ENCODE peak calls at places on chromosome 19, in eight cellular contexts. D, N, K, W, B, G, O and X are unnamed samples.

GRCh38 chr19:41844601-41845000 is at the start of gene LYPD4:
- DNase-seq in K (no peak), N (no peak), G (no peak), D (no peak), B (no peak), O (peak; percentile 13), W (no peak), X (no peak)

GRCh38 chr19:33055718-33056117 is 9.0 kb downstream of the RHPN2 start:
- DNase-seq in O (no peak), W (no peak), G (no peak), K (no peak), N (no peak), B (no peak), D (no peak), X (no peak)

GRCh38 chr19:1651061-1651547 is 1.3 kb downstream of the TCF3 start:
- DNase-seq in B (peak; percentile 70), D (no peak), N (no peak), K (no peak), G (no peak), O (peak; percentile 90), W (no peak), X (no peak)

GRCh38 chr19:20611866-20612265 is 46.3 kb upstream of the ZNF737 start:
- DNase-seq in W (no peak), K (no peak), D (no peak), G (no peak), N (no peak), O (peak; percentile 8), B (no peak), X (no peak)

GRCh38 chr19:50478901-50479715 is 2.5 kb upstream of the GARIN5A start:
- DNase-seq in D (peak; percentile 28), G (no peak), B (no peak), N (peak; percentile 33), O (peak; percentile 17), W (no peak), K (no peak), X (no peak)

GRCh38 chr19:6811906-6812305 is 39.4 kb downstream of the VAV1 start:
- DNase-seq in N (peak; percentile 65), D (peak; percentile 76), K (no peak), B (no peak), G (no peak), W (no peak), O (peak; percentile 15), X (no peak)

GRCh38 chr19:16473875-16474397 is 2.2 kb upstream of the EPS15L1 start:
- DNase-seq in W (no peak), B (no peak), G (no peak), O (no peak), D (no peak), N (no peak), K (no peak), X (peak; percentile 56)

GRCh38 chr19:35585844-35586243 is at the start of gene PMIS2:
- DNase-seq in D (no peak), B (no peak), K (no peak), N (no peak), W (no peak), O (peak; percentile 42), G (no peak), X (no peak)

GRCh38 chr19:41369769-41370168 is 5.8 kb upstream of the B9D2 start:
- DNase-seq in D (no peak), B (no peak), O (no peak), N (no peak), W (no peak), K (no peak), G (no peak), X (no peak)

DNA sequence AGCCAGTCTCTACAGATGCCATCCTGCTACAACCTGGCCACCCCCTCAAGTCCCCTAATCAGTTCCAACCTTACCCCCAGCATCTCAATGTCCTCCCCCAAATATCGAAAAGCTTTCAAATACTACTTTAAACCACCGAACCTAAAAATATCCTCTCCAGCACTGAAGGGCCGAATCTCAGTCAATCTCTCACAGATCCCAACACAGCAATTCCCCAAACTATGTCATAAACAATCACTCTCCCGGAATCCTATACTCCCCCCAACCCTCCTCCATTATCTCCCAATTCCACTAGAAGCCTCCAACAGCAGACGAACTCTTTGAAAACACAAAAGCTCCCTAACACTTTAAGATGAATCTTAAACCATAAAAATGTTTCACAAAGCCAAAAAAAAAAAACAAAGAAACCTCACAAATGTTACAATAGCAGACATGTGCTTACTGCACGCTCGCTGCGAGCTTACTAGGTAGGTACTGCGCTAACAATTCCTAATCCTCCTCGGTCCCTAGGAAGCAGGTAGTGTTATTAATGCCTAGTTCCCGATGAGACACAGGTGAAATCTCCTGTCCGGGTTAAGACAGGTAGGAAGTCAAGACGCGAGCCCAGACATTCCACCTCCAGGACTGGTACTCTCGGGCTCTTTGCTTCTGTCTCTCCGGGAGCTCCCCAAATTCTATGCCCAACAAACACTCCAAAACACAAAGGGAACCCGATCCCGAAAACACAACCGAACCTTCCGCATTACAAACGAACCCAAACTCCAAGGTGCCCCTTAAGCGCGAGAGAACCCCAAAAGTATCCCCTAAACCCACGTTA is 14.2 kb downstream of the FBXO46 start:
- DNase-seq in K (peak; percentile 43), G (no peak), B (no peak), D (peak; percentile 51), W (no peak), N (peak; percentile 50), O (peak; percentile 30), X (peak; percentile 56)
- TF ChIP-seq CTCF in K (no peak), G (no peak), B (no peak), D (no peak), W (no peak), N (no peak), O (no peak), X (no peak)

GRCh38 chr19:4866595-4867424 is 657 bp downstream of the PLIN3 start:
- DNase-seq in K (peak; percentile 51), O (peak; percentile 83), D (peak; percentile 47), N (peak; percentile 38), G (peak; percentile 42), B (peak; percentile 57), W (peak; percentile 61), X (peak; percentile 35)
- TF ChIP-seq CTCF in K (no peak), O (no peak), D (no peak), N (no peak), G (no peak), B (no peak), W (no peak), X (no peak)

DNA sequence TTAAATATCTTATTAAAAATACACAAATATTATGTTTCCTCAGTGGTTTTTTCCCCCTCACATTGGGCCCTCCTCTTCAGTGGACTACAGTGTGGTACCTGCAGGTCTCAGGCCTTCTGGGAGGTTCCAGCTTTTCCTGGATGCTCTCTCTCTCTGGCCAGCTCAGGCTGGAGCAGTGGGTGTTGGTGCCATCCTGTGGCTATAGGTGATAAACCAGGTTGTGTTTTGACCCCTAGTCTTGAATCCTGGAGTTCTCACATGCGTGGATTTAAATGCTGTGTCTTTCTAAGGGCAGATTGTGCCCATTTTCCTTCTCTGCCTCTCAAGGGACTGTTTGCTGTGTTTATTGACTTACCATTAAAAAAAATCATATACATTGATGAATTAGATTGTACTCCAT is 41.2 kb upstream of the ZNF527 start:
- DNase-seq in G (no peak), N (no peak), B (no peak), W (no peak), K (no peak), O (no peak), D (no peak), X (no peak)
- TF ChIP-seq CTCF in G (no peak), N (peak; percentile 5), B (no peak), W (no peak), K (peak; percentile 2), O (peak; percentile 41), D (peak; percentile 21), X (no peak)

DNA sequence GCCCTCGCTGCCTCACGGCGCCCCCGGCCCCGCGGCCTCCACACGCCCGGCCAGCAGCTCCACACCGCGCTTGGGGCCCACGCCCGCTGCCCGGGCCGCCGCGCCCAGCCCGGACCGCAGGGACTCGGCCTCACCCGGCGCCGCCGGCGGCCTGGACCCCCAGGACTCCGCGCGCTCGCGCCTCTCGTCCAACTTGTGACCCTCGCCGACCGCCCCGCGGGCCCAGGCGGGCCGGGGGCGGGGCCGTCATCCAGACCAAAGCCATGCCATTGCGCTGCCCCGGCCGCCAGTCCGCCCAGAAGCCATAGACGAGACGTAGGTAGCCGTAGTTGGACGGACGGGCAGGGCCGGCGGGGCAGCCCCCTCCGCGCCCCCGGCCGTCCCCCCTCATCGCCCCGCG is 17.1 kb downstream of the POLRMT start:
- DNase-seq in D (no peak), O (no peak), K (no peak), G (no peak), W (no peak), N (no peak), B (no peak), X (no peak)
- TF ChIP-seq CTCF in D (no peak), O (no peak), K (no peak), G (no peak), W (no peak), N (no peak), B (no peak), X (no peak)